ENCODE peak calls at places on chromosomes 16 and 17, in ten cellular contexts. T is SK-N-SH; B is fibroblast of the conjunctiva; H is sciatic nerve; C is fibroblast of the aortic adventitia; Z is kidney glomerular epithelial cell; U is activated naive CD8-positive, alpha-beta T cell treated with anti-CD3 and anti-CD28 coated beads for 36 hours; S is WTC11; M is activated T-helper 1 cell treated with Interleukin-2 at 50 U/mL for 16 hours; A is lower lobe of right lung. K is an unnamed sample.

GRCh38 chr16:81405702-81406113 is 38.9 kb upstream of the CMIP start:
- DNase-seq in T (no peak), B (peak), H (no peak), C (peak), Z (peak), U (no peak), S (peak), M (no peak), A (no peak), K (no peak)

GRCh38 chr16:61105544-61105943 is 930.7 kb downstream of the CDH8 start:
- DNase-seq in T (no peak), B (no peak), H (no peak), C (no peak), Z (no peak), U (no peak), S (no peak), M (no peak), A (no peak), K (no peak)

GRCh38 chr17:72567774-72568173 is 447.0 kb downstream of the SOX9 start:
- DNase-seq in T (peak), B (no peak), H (no peak), C (no peak), Z (no peak), U (no peak), S (no peak), M (no peak), A (no peak), K (no peak)

GRCh38 chr16:52546291-52546941 is 527 bp downstream of the TOX3 start:
- DNase-seq in T (peak), B (no peak), H (no peak), C (no peak), Z (no peak), U (no peak), S (peak), M (no peak), A (no peak), K (peak)

GRCh38 chr16:20166531-20167235 is 93.0 kb upstream of the GPR139 start:
- DNase-seq in T (no peak), B (no peak), H (no peak), C (no peak), Z (no peak), U (no peak), S (no peak), M (no peak), A (no peak), K (no peak)

GRCh38 chr16:25996052-25996451 is 304.3 kb downstream of the HS3ST4 start:
- DNase-seq in T (no peak), B (no peak), H (no peak), C (no peak), Z (no peak), U (no peak), S (no peak), M (no peak), A (no peak), K (no peak)

GRCh38 chr16:8795096-8795495 is 2.3 kb downstream of the TMEM186 start:
- DNase-seq in T (no peak), B (no peak), H (no peak), C (no peak), Z (no peak), U (no peak), S (no peak), M (no peak), A (no peak), K (no peak)

GRCh38 chr17:38569701-38570512 is 35.8 kb downstream of the SRCIN1 start:
- DNase-seq in T (peak), B (no peak), H (no peak), C (no peak), Z (no peak), U (no peak), S (no peak), M (no peak), A (no peak), K (no peak)

GRCh38 chr16:4407543-4408322 is 8.7 kb downstream of the CORO7 start:
- DNase-seq in T (no peak), B (no peak), H (no peak), C (peak), Z (no peak), U (no peak), S (no peak), M (no peak), A (no peak), K (no peak)

GRCh38 chr17:29048440-29049360 is 5.8 kb downstream of the PIPOX start:
- DNase-seq in T (peak), B (no peak), H (no peak), C (no peak), Z (peak), U (no peak), S (no peak), M (no peak), A (no peak), K (peak)

GRCh38 chr17:78450696-78451344 is 72.4 kb downstream of the PGS1 start:
- DNase-seq in T (no peak), B (no peak), H (no peak), C (no peak), Z (no peak), U (no peak), S (no peak), M (no peak), A (no peak), K (no peak)

GRCh38 chr16:87338155-87338765 is 21.1 kb upstream of the C16orf95 start:
- DNase-seq in T (no peak), B (no peak), H (no peak), C (no peak), Z (no peak), U (no peak), S (no peak), M (no peak), A (no peak), K (no peak)

GRCh38 chr16:57549730-57550129 is 7.3 kb downstream of the ADGRG5 start:
- DNase-seq in T (no peak), B (no peak), H (no peak), C (no peak), Z (no peak), U (no peak), S (no peak), M (no peak), A (no peak), K (no peak)

GRCh38 chr16:11672206-11673090 is 4.2 kb downstream of the SNN start:
- DNase-seq in T (no peak), B (no peak), H (no peak), C (no peak), Z (no peak), U (no peak), S (no peak), M (no peak), A (no peak), K (no peak)

GRCh38 chr17:76469076-76469990 is 1.9 kb downstream of the AANAT start:
- DNase-seq in T (no peak), B (no peak), H (no peak), C (no peak), Z (no peak), U (no peak), S (no peak), M (no peak), A (peak), K (peak)